ENCODE peak calls at places on chromosomes 13 and 19, in seven cellular contexts. A is uterus, N is Peyer's patch, F is brain microvascular endothelial cell, E is heart left ventricle, B is HCT116, J is neural progenitor cell. V is an unnamed sample.

GRCh38 chr13:32409561-32410440 is 18.1 kb downstream of the N4BP2L1 start:
- DNase-seq in A (peak; percentile 59), N (no peak), F (peak; percentile 50), E (peak; percentile 39), B (no peak), J (peak; percentile 60), V (no peak)

GRCh38 chr19:19185853-19186728 is 5.9 kb downstream of the BORCS8 start:
- DNase-seq in A (no peak), N (peak; percentile 73), F (no peak), E (no peak), B (peak; percentile 50), J (peak; percentile 81), V (no peak)

GRCh38 chr19:9850235-9850959 is 15.3 kb downstream of the PIN1 start:
- DNase-seq in A (no peak), N (no peak), F (no peak), E (no peak), B (no peak), J (no peak), V (no peak)

GRCh38 chr13:43894438-43894837 is 14.7 kb downstream of the LACC1 start:
- DNase-seq in A (no peak), N (no peak), F (no peak), E (no peak), B (no peak), J (no peak), V (no peak)

GRCh38 chr13:98490195-98490771 is 86.6 kb downstream of the STK24 start:
- DNase-seq in A (no peak), N (no peak), F (no peak), E (no peak), B (no peak), J (no peak), V (no peak)

GRCh38 chr19:29873024-29873800 is 61.4 kb downstream of the CCNE1 start:
- DNase-seq in A (peak; percentile 19), N (peak; percentile 74), F (no peak), E (peak; percentile 59), B (no peak), J (peak; percentile 86), V (peak; percentile 71)

GRCh38 chr13:80497007-80497406 is 156.1 kb upstream of the SPRY2 start:
- DNase-seq in A (no peak), N (no peak), F (no peak), E (no peak), B (no peak), J (no peak), V (no peak)

GRCh38 chr13:111516712-111517640 is 196.5 kb downstream of the TEX29 start:
- DNase-seq in A (no peak), N (peak; percentile 28), F (no peak), E (no peak), B (no peak), J (no peak), V (no peak)

GRCh38 chr19:53195265-53195879 is 2.2 kb upstream of the ZNF665 start:
- DNase-seq in A (peak; percentile 85), N (peak; percentile 93), F (peak; percentile 82), E (peak; percentile 75), B (peak; percentile 42), J (peak; percentile 88), V (no peak)

GRCh38 chr13:96533408-96533807 is 443.5 kb downstream of the HS6ST3 start:
- DNase-seq in A (no peak), N (no peak), F (no peak), E (no peak), B (no peak), J (no peak), V (no peak)

GRCh38 chr19:16496613-16496983 is 404 bp downstream of the C19orf44 start:
- DNase-seq in A (peak; percentile 59), N (no peak), F (peak; percentile 62), E (peak; percentile 48), B (no peak), J (no peak), V (no peak)

GRCh38 chr13:41650706-41651105 is 193.4 kb downstream of the RGCC start:
- DNase-seq in A (no peak), N (no peak), F (no peak), E (no peak), B (no peak), J (no peak), V (no peak)

GRCh38 chr13:114118086-114118762 is 14.2 kb downstream of the RASA3 start:
- DNase-seq in A (no peak), N (no peak), F (peak; percentile 29), E (no peak), B (no peak), J (no peak), V (peak; percentile 45)
- H3K27ac ChIP-seq in A (peak overlapping the region; percentile 74), N (peak overlapping the region; percentile 86), F (peak overlapping the region; percentile 95), E (peak overlapping the region; percentile 72), B (no peak overlapping the region), J (no peak overlapping the region), V (peak overlapping the region; percentile 66)

DNA sequence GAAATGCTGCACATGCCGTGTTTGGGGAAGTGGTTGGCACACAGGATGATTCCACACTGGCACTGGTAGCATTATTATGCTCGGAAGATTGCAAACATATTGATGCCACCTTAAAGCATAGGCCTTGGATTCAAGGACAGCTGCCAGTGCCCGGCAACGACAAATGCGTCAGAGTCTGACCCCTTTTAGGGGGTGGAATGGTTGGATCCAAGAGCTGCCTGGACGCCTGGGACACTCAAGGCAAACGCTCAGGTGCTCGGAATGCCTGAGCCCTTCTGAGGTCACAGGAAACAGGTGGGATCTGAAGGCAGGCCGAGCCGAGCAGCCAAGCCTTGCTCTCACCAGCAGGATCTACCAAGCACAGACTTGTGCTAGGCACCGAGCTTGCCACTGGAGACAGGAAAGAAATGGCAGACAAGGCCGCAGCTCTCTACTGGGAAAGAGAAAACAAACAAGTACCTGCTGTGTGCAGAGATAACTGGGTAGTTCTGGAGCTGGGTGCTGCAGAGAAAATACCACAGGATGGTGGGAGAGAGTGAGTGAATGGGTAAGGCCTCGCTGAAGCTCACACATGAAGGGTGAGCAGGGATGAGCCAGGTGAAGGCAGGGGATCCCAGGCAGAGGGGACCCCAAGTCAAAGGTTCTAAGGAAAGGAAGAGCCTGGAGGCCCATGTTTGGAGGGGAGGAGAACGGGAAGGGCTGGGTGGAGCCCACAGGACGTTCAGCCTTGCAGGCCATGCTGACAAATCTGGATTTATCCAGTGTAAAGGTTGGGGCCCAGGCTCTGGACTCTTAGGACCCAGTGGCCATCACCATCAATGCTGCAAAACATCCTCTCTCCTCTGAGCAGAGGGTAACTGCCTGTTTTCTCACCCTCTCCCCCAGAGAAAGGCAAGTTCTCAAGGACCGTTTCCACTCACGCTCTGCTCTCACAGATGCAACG is 9.2 kb downstream of the RANBP3 start:
- DNase-seq in A (no peak), N (no peak), F (no peak), E (no peak), B (no peak), J (no peak), V (no peak)
- H3K36me3 ChIP-seq in A (no peaks in the 10 kb centered on the region), N (no peaks in the 10 kb centered on the region), F (peaks cover 9% of the 10 kb centered on the region), E (no peaks in the 10 kb centered on the region), B (peaks cover 13% of the 10 kb centered on the region), J (no peaks in the 10 kb centered on the region), V (peaks cover 7% of the 10 kb centered on the region)

GRCh38 chr13:40028446-40028845 is 373.0 kb downstream of the COG6 start:
- DNase-seq in A (no peak), N (no peak), F (no peak), E (no peak), B (no peak), J (no peak), V (no peak)
- H3K27ac ChIP-seq in A (no peak overlapping the region), N (no peak overlapping the region), F (no peak overlapping the region), E (no peak overlapping the region), B (no peak overlapping the region), J (no peak overlapping the region), V (no peak overlapping the region)

GRCh38 chr19:2225415-2226050 is 10.6 kb downstream of the PLEKHJ1 start:
- DNase-seq in A (no peak), N (no peak), F (no peak), E (no peak), B (no peak), J (no peak), V (no peak)

GRCh38 chr19:2228157-2229030 is 7.7 kb downstream of the PLEKHJ1 start:
- DNase-seq in A (no peak), N (no peak), F (no peak), E (no peak), B (no peak), J (no peak), V (no peak)

GRCh38 chr19:2227415-2228156 is 8.5 kb downstream of the PLEKHJ1 start:
- DNase-seq in A (no peak), N (peak; percentile 87), F (no peak), E (no peak), B (no peak), J (no peak), V (no peak)

GRCh38 chr19:2226051-2226839 is 9.9 kb downstream of the PLEKHJ1 start:
- DNase-seq in A (no peak), N (no peak), F (no peak), E (no peak), B (no peak), J (no peak), V (no peak)

GRCh38 chr19:2226840-2227360 is 9.2 kb downstream of the PLEKHJ1 start:
- DNase-seq in A (no peak), N (no peak), F (no peak), E (no peak), B (no peak), J (no peak), V (no peak)
- H3K36me3 ChIP-seq in A (no peaks in the 10 kb centered on the region), N (no peaks in the 10 kb centered on the region), F (peaks cover 70% of the 10 kb centered on the region), E (peaks cover 81% of the 10 kb centered on the region), B (peaks cover 27% of the 10 kb centered on the region), J (no peaks in the 10 kb centered on the region), V (peaks cover 83% of the 10 kb centered on the region)

GRCh38 chr13:61255035-61255796 is 160.4 kb downstream of the PCDH20 start:
- DNase-seq in A (no peak), N (no peak), F (no peak), E (no peak), B (peak; percentile 2), J (peak; percentile 35), V (no peak)
- H3K27ac ChIP-seq in A (no peak overlapping the region), N (no peak overlapping the region), F (no peak overlapping the region), E (no peak overlapping the region), B (no peak overlapping the region), J (no peak overlapping the region), V (no peak overlapping the region)

DNA sequence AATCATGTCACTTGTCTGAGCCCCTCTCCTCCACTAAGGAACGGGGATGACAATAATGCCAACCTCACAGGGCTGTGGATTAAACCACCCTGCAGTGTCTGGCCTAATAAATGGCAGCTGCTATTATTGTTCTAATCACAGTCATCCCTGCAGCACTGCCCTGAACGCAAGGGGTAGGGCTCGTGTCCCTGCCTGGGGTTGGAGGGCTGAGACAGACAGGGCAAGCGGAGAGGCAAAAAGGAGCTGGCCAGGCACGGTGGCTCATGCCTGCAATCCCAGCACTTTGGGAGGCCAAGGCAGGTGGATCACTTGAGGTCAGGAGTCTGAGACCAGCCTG is 10.2 kb upstream of the KPTN start:
- DNase-seq in A (no peak), N (no peak), F (no peak), E (no peak), B (no peak), J (no peak), V (no peak)
- H3K36me3 ChIP-seq in A (no peaks in the 10 kb centered on the region), N (no peaks in the 10 kb centered on the region), F (peaks cover 39% of the 10 kb centered on the region), E (peaks cover 64% of the 10 kb centered on the region), B (peaks cover 5% of the 10 kb centered on the region), J (no peaks in the 10 kb centered on the region), V (peaks cover 91% of the 10 kb centered on the region)

DNA sequence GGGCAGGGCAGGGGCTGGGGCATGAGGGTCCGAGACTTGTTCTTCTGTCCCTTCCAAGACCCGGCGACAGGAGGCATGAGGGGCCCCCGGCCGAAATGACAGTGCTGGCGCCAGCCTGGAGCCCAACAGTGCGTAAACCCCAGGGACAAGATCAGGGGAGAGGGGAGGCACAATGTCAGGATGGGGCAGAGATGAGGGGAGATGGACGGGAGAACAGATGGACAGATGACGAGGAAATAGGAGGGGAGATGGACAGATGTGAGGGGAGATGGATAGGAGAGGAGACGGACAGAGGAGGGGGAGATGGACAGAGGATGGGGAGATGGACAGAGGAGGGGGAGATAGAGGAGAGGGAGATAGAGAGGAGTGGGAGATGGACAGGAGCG is 523 bp downstream of the FLT3LG start:
- DNase-seq in A (no peak), N (no peak), F (no peak), E (no peak), B (no peak), J (no peak), V (no peak)
- H3K27ac ChIP-seq in A (peak overlapping the region; percentile 82), N (peak overlapping the region; percentile 87), F (no peak overlapping the region), E (peak overlapping the region; percentile 83), B (no peak overlapping the region), J (no peak overlapping the region), V (peak overlapping the region; percentile 71)

V was measured in suprapubic skin.